ENCODE peak calls at places on chromosomes 5 and 9, in seven cellular contexts. X is cardiac fibroblast; Y is NCI-H1694 treated with DMSO at 0.1 percent for 48 hours; A is type B pancreatic cell; L is anterior cingulate cortex; I is stimulated activated CD8-positive, alpha-beta memory T cell treated with anti-CD3 and anti-CD28 coated beads, Interleukin-15, amount 100 ng/mL, for 4 hours; N is activated gamma-delta T cell treated with anti-CD3 and anti-CD28 coated beads, Interleukin-2, amount 50 U/mL, for 16 hours. B is an unnamed sample.

GRCh38 chr5:61319388-61320146 is 12.5 kb upstream of the ZSWIM6 start:
- DNase-seq in L (no peak), N (no peak), I (no peak), Y (no peak), A (no peak), X (no peak), B (no peak)

GRCh38 chr5:64594601-64595518 is 89.0 kb downstream of the RGS7BP start:
- DNase-seq in I (no peak), N (no peak), A (no peak), Y (no peak), L (peak; percentile 48), X (peak; percentile 10), B (peak; percentile 18)

GRCh38 chr9:96222132-96222531 is 79.8 kb downstream of the HSD17B3 start:
- DNase-seq in A (no peak), X (peak; percentile 25), N (no peak), Y (no peak), L (no peak), I (no peak), B (no peak)

GRCh38 chr9:127898433-127899199 is 787 bp downstream of the ST6GALNAC6 start:
- DNase-seq in N (no peak), L (peak; percentile 47), Y (no peak), X (peak; percentile 97), I (no peak), A (no peak), B (no peak)

GRCh38 chr5:125835293-125836172 is 587.7 kb upstream of the GRAMD2B start:
- DNase-seq in A (no peak), L (peak; percentile 18), X (peak; percentile 79), I (no peak), Y (no peak), N (no peak), B (peak; percentile 64)

GRCh38 chr5:111681791-111682190 is 75.2 kb downstream of the NREP start:
- DNase-seq in N (no peak), I (no peak), X (peak; percentile 48), L (no peak), A (no peak), Y (no peak), B (no peak)

GRCh38 chr5:168114444-168115017 is 176.9 kb upstream of the WWC1 start:
- DNase-seq in X (peak; percentile 43), L (peak; percentile 18), N (no peak), A (no peak), Y (peak; percentile 38), I (no peak), B (peak; percentile 80)

GRCh38 chr5:170892201-170892600 is 30.4 kb downstream of the RANBP17 start:
- DNase-seq in I (no peak), Y (no peak), A (no peak), L (no peak), X (peak; percentile 25), N (no peak), B (no peak)

GRCh38 chr5:175576591-175576990 is 81.3 kb upstream of the HRH2 start:
- DNase-seq in A (no peak), I (no peak), N (no peak), X (no peak), L (no peak), Y (no peak), B (no peak)

GRCh38 chr9:112360047-112360804 is 19.7 kb upstream of the HSDL2 start:
- DNase-seq in X (no peak), A (no peak), I (no peak), L (no peak), Y (no peak), N (no peak), B (no peak)

GRCh38 chr5:96844476-96844990 is 31.8 kb upstream of the ERAP2 start:
- DNase-seq in X (no peak), N (no peak), A (no peak), L (no peak), I (no peak), Y (no peak), B (no peak)

GRCh38 chr5:134041570-134042411 is 37.0 kb upstream of the VDAC1 start:
- DNase-seq in A (no peak), N (no peak), X (no peak), Y (no peak), I (no peak), L (no peak), B (no peak)

GRCh38 chr5:134090482-134090881 is 24.0 kb upstream of the TCF7 start:
- DNase-seq in X (no peak), I (no peak), Y (no peak), A (no peak), N (no peak), L (no peak), B (no peak)